ENCODE peak calls at places on chromosome 1, in eight cellular contexts. R is heart left ventricle, Z is colonic mucosa, O is heart right ventricle, G is choroid plexus epithelial cell, D is MM.1S, B is psoas muscle, E is hepatocyte. V is an unnamed sample.

GRCh38 chr1:9239622-9240401 is 5.2 kb downstream of the H6PD start:
- DNase-seq in B (peak), D (peak), Z (peak), E (peak), G (peak), O (peak), R (peak), V (peak)

GRCh38 chr1:230407351-230407750 is 18.8 kb downstream of the PGBD5 start:
- DNase-seq in Z (no peak), D (no peak), E (no peak), G (no peak), O (no peak), B (no peak), R (no peak), V (no peak)

GRCh38 chr1:236541710-236542109 is 17.9 kb downstream of the LGALS8 start:
- DNase-seq in O (no peak), G (no peak), R (no peak), E (no peak), Z (no peak), B (no peak), D (no peak), V (no peak)

GRCh38 chr1:90557706-90558105 is 159.4 kb downstream of the BARHL2 start:
- DNase-seq in O (no peak), G (no peak), E (no peak), B (no peak), Z (no peak), D (no peak), R (no peak), V (no peak)

GRCh38 chr1:113788802-113789201 is 23.5 kb downstream of the RSBN1 start:
- DNase-seq in D (no peak), O (no peak), E (no peak), B (no peak), R (no peak), G (no peak), Z (no peak), V (no peak)

GRCh38 chr1:221100196-221100950 is 221.1 kb downstream of the HLX start:
- DNase-seq in B (no peak), D (no peak), O (no peak), R (no peak), Z (no peak), G (peak), E (peak), V (no peak)

GRCh38 chr1:116915182-116915611 is 5.5 kb downstream of the PTGFRN start:
- DNase-seq in Z (peak), D (no peak), E (no peak), O (no peak), B (no peak), G (no peak), R (peak), V (no peak)

GRCh38 chr1:25182629-25183028 is 49.7 kb downstream of the SYF2 start:
- DNase-seq in R (no peak), G (peak), E (no peak), D (no peak), Z (no peak), B (no peak), O (no peak), V (no peak)

GRCh38 chr1:112431038-112431437 is 35.0 kb downstream of the CTTNBP2NL start:
- DNase-seq in D (no peak), B (no peak), R (no peak), O (no peak), Z (no peak), G (no peak), E (no peak), V (no peak)

GRCh38 chr1:205711105-205712048 is 31.1 kb upstream of the SLC45A3 start:
- DNase-seq in B (no peak), O (no peak), D (peak), R (peak), E (peak), G (peak), Z (peak), V (peak)

GRCh38 chr1:202205523-202206190 is 12.1 kb downstream of the LGR6 start:
- DNase-seq in Z (no peak), E (no peak), B (no peak), O (no peak), G (peak), D (no peak), R (no peak), V (no peak)

GRCh38 chr1:225454067-225454618 is 26.3 kb upstream of the LBR start:
- DNase-seq in O (no peak), R (no peak), Z (no peak), G (peak), D (no peak), B (no peak), E (no peak), V (no peak)

GRCh38 chr1:193256019-193256418 is 69.6 kb upstream of the B3GALT2 start:
- DNase-seq in R (no peak), E (no peak), B (no peak), Z (no peak), O (no peak), G (no peak), D (peak), V (no peak)

GRCh38 chr1:87084247-87084836 is 169.9 kb downstream of the HS2ST1 start:
- DNase-seq in R (no peak), Z (no peak), O (no peak), B (no peak), D (peak), E (peak), G (peak), V (no peak)
- TF ChIP-seq CTCF in R (peak), Z (peak), O (peak), B (peak), D (peak), E (peak), G (peak), V (peak)

GRCh38 chr1:33342041-33342723 is 21.3 kb upstream of the A3GALT2 start:
- DNase-seq in Z (peak), E (peak), B (peak), D (no peak), R (peak), G (peak), O (peak), V (no peak)

GRCh38 chr1:33341190-33341589 is 20.3 kb upstream of the A3GALT2 start:
- DNase-seq in O (no peak), Z (no peak), E (no peak), R (no peak), B (no peak), D (no peak), G (peak), V (no peak)

GRCh38 chr1:33338495-33339211 is 17.8 kb upstream of the A3GALT2 start:
- DNase-seq in B (peak), G (peak), E (peak), Z (no peak), O (no peak), D (no peak), R (peak), V (no peak)

GRCh38 chr1:33337994-33338494 is 17.1 kb upstream of the A3GALT2 start:
- DNase-seq in D (no peak), Z (no peak), O (no peak), G (peak), E (no peak), B (no peak), R (no peak), V (no peak)

GRCh38 chr1:33339413-33339812 is 18.5 kb upstream of the A3GALT2 start:
- DNase-seq in D (no peak), Z (no peak), B (peak), R (no peak), G (peak), O (no peak), E (no peak), V (no peak)
- TF ChIP-seq CTCF in D (no peak), Z (no peak), B (peak), R (no peak), G (peak), O (peak), E (no peak), V (no peak)

GRCh38 chr1:62852253-62852652 is 68.3 kb downstream of the ATG4C start:
- DNase-seq in B (no peak), E (no peak), D (no peak), R (no peak), G (no peak), Z (no peak), O (no peak), V (no peak)

GRCh38 chr1:62849031-62849430 is 65.1 kb downstream of the ATG4C start:
- DNase-seq in G (no peak), O (no peak), E (no peak), Z (no peak), R (no peak), B (no peak), D (no peak), V (no peak)
- TF ChIP-seq CTCF in G (peak), O (no peak), E (no peak), Z (no peak), R (no peak), B (no peak), D (peak), V (no peak)

DNA sequence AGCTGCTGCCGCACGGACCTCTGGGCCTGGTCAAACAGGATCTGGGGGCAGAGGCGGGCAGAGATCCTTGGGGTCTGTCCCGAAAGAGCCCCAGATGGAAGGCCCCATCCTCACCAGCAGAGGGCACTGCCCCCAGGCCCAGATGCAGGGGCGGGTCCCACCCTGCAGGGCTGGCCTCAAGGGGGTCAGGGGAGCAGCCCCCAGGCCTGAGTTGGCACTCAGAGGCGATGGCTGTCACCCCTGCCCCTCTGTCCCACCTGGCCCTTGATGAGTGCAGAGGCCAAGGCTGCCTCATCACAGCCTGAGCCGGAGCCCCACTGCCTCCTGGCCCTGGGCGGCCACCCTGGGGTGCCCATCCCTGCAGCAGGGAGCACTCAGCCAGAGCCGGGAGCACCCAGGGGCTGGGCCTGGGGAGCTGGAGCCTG is 5.7 kb downstream of the ACAP3 start:
- DNase-seq in G (no peak), R (no peak), E (no peak), O (no peak), B (no peak), Z (no peak), D (no peak), V (peak)
- TF ChIP-seq CTCF in G (peak), R (peak), E (peak), O (peak), B (peak), Z (peak), D (peak), V (peak)

DNA sequence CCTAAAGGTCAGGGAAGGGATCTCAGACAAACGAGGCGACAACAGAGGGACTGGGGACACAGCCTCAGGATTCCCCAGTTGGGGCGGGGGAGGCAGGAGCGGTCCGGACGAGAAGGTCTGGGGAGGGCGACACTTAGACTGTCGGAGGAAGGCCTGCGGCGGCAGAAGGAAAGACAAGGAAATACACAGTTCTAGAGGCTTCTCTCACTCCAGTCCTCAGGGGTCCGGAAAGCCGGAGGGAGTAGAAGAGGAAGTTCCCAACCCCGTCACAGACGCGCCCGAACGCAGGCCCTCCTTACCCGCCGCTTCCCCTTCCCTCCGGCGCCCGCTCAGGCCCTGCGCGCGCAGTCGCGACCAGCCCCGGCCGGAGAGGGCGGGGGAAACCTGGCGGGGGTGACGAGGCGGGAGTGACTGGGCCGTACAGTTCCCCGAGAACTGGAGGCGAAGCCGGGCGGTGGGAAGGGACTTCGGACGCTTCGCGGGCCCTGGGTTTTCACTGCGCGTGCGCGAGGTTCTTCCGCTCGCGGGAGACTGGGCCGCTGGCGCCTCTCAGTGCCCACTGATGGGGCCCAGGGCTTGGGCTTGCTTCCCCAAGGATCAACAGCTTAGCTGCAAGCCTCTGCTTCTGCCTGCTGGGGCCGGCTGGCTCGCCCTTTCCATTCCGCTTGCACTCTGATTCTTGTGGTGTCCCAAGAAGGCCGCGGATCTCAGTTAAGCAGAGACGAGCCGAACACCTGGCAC is at the start of gene IPP:
- DNase-seq in O (peak), G (peak), B (peak), D (peak), E (peak), Z (peak), R (peak), V (peak)
- TF ChIP-seq CTCF in O (peak), G (peak), B (peak), D (peak), E (peak), Z (no peak), R (no peak), V (no peak)

DNA sequence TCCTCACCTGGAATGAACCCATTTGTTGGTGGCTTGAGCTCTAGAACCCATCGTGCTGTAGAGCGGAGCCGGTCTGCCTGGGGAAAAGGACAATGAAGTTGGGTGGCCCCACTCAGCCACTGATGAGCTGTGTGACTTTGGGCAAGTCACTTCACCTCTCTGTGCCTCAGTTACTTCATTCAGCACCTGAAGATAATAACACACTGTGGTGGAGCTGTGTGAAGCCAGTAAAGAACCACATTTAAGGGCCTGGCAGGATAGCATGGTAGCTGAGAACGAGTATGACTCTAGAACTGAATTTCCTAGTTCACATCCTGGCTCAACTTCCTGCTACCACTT is 37.1 kb downstream of the EPHB2 start:
- DNase-seq in O (no peak), G (no peak), R (no peak), B (no peak), Z (no peak), D (no peak), E (no peak), V (no peak)
- TF ChIP-seq CTCF in O (no peak), G (no peak), R (no peak), B (no peak), Z (no peak), D (no peak), E (no peak), V (no peak)

DNA sequence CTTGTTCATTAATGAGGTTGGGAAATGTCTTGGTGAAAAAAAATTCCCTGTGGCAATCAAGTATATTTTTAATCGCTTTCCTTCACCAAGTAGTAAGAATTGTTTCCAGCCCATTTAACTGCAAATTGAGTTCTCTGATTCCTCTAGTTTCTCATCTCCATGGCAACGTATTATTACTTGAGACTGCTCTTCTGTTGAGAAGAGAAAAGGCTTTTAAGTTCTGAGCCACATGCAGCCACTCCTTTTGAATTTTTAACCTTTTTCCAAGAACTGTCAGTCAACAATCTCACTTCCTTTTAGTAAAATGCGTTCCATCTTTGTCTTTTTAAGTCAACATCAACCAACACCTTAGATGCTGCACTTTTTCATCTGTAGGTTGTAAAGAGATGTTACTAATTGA is 75.7 kb upstream of the KIAA1614 start:
- DNase-seq in R (no peak), E (no peak), Z (no peak), O (no peak), G (no peak), D (no peak), B (no peak), V (no peak)
- TF ChIP-seq CTCF in R (no peak), E (no peak), Z (no peak), O (no peak), G (no peak), D (no peak), B (no peak), V (no peak)

DNA sequence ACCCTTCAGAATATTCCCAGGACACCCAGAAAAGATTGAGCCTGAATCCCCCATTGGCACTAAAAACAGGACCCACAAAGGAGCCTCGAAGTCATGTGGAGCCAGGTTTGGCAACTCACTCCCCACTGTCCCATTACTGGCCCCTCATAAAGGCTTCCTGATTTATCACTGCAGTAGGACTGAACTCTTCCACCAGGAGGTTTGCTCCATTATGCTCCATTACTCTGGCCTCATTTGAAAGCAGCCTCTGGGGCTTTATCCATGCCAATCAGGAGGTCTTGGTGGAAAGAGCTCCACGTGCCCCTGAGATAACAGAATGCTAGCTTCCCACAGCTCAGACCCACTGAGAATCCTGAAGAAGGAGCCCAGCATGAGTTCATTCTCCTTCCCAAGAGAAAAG is 76.4 kb downstream of the HIVEP3 start:
- DNase-seq in Z (no peak), D (no peak), O (no peak), E (no peak), R (no peak), G (no peak), B (no peak), V (no peak)
- TF ChIP-seq CTCF in Z (no peak), D (no peak), O (no peak), E (no peak), R (no peak), G (peak), B (no peak), V (no peak)

DNA sequence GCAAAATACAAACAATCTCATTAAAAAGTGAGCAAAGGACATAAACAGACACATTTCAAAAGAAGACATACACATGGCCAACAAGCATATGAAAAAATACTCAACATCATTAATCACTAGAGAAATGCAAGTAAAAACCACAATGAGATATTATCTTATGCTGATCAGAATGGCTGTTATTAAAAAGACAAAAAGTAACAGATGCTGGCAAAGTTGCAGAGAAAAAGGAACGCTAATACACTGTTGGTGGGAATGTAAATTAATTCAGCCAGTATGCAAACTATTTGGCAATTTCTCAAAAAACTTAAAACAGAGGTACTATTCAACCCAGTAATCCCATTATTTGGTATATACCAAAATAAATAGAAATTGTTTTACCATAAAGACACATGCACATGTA is 32.2 kb upstream of the TNFSF18 start:
- DNase-seq in B (no peak), E (no peak), D (no peak), Z (no peak), G (no peak), O (no peak), R (no peak), V (no peak)
- TF ChIP-seq CTCF in B (no peak), E (no peak), D (no peak), Z (no peak), G (no peak), O (no peak), R (no peak), V (no peak)

GRCh38 chr1:172532700-172533510 is at the start of gene SUCO:
- DNase-seq in R (peak), O (peak), Z (peak), G (peak), D (peak), E (peak), B (peak), V (peak)
- TF ChIP-seq CTCF in R (no peak), O (peak), Z (no peak), G (peak), D (no peak), E (peak), B (no peak), V (no peak)